ENCODE peak calls at places on chromosomes 16 and 17, in eight cellular contexts. Y is pancreas, W is adrenal gland, P is ascending aorta, R is IMR-90, F is fibroblast of villous mesenchyme, Q is left ventricle myocardium inferior, I is fibroblast of pulmonary artery. Z is an unnamed sample.
A peak's percentile ranks its signal among the peaks of the same experiment; 100 is the strongest.

GRCh38 chr17:75832164-75832651 is 12.0 kb downstream of the UNC13D start:
- DNase-seq in Y (no peak), Q (no peak), W (peak; percentile 84), F (peak; percentile 89), R (peak; percentile 85), I (peak; percentile 60), P (no peak), Z (peak; percentile 77)

GRCh38 chr16:79980650-79981521 is 380.3 kb upstream of the MAF start:
- DNase-seq in P (no peak), W (no peak), I (no peak), R (no peak), Y (no peak), F (no peak), Q (no peak), Z (no peak)

GRCh38 chr17:63039342-63039741 is 73.3 kb downstream of the TANC2 start:
- DNase-seq in R (peak; percentile 28), Q (no peak), P (no peak), Y (no peak), W (no peak), I (peak; percentile 8), F (peak; percentile 12), Z (no peak)

GRCh38 chr16:86585821-86586611 is 7.7 kb downstream of the FOXL1 start:
- DNase-seq in Y (no peak), W (peak; percentile 17), I (no peak), R (peak; percentile 93), Q (no peak), F (no peak), P (peak; percentile 91), Z (peak; percentile 87)

GRCh38 chr16:30867747-30868146 is 26.1 kb downstream of the BCL7C start:
- DNase-seq in Q (no peak), W (no peak), Y (no peak), I (peak; percentile 15), R (no peak), F (no peak), P (no peak), Z (peak; percentile 20)

GRCh38 chr17:81331527-81332043 is 36.5 kb upstream of the SLC38A10 start:
- DNase-seq in I (no peak), Q (no peak), F (no peak), R (no peak), W (peak; percentile 87), Y (no peak), P (no peak), Z (no peak)

GRCh38 chr16:12320298-12320706 is 343.8 kb downstream of the SNX29 start:
- DNase-seq in R (peak; percentile 93), W (no peak), Y (no peak), F (no peak), I (peak; percentile 18), P (no peak), Q (no peak), Z (peak; percentile 87)

GRCh38 chr16:56353054-56353921 is 72.1 kb downstream of the AMFR start:
- DNase-seq in I (no peak), W (peak; percentile 46), Y (no peak), R (no peak), F (no peak), Q (no peak), P (peak; percentile 41), Z (no peak)

GRCh38 chr16:74651841-74652240 is 14.8 kb downstream of the RFWD3 start:
- DNase-seq in F (no peak), I (no peak), W (peak; percentile 24), Q (no peak), P (no peak), R (no peak), Y (no peak), Z (no peak)

GRCh38 chr16:74654536-74654935 is 12.1 kb downstream of the RFWD3 start:
- DNase-seq in Q (no peak), W (no peak), Y (no peak), F (peak; percentile 42), I (no peak), P (no peak), R (no peak), Z (no peak)

GRCh38 chr16:74652249-74652648 is 14.4 kb downstream of the RFWD3 start:
- DNase-seq in Y (no peak), I (no peak), F (no peak), R (no peak), W (no peak), P (no peak), Q (no peak), Z (no peak)

DNA sequence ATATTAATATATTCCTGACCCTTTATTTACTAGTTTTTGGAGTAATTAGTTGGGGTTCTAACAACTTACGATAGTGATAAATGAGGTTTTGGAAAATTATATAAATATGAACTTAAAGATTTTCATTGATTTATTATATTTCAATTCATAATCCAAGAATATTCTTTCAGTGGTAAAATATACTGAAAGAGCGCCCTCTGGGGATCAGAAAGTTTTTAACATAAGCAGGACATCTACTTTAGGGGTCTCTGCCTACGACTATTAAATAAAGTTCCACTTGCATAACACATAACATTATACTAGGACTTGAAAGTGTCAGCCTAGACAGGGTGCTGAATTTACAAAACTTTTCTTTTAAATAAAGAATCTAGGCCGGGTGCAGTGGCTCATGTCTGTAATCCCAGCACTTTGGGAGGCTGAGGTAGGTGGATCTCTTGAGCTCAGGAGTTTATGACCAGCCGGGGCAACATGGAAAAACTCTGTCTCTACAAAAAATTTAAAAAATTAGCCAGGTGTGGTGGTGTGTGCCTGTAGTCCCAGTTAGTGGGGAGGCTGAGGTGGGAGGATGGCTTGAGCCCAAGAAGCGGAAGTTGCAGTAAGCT is 15.6 kb downstream of the RFWD3 start:
- DNase-seq in W (peak; percentile 21), F (peak; percentile 12), P (no peak), Q (no peak), I (peak; percentile 26), R (no peak), Y (no peak), Z (peak; percentile 28)
- TF ChIP-seq CTCF in W (peak; percentile 10), F (peak; percentile 51), P (peak; percentile 40), Q (peak; percentile 49), I (peak; percentile 53), R (peak; percentile 50), Y (peak; percentile 21), Z (peak; percentile 45)

DNA sequence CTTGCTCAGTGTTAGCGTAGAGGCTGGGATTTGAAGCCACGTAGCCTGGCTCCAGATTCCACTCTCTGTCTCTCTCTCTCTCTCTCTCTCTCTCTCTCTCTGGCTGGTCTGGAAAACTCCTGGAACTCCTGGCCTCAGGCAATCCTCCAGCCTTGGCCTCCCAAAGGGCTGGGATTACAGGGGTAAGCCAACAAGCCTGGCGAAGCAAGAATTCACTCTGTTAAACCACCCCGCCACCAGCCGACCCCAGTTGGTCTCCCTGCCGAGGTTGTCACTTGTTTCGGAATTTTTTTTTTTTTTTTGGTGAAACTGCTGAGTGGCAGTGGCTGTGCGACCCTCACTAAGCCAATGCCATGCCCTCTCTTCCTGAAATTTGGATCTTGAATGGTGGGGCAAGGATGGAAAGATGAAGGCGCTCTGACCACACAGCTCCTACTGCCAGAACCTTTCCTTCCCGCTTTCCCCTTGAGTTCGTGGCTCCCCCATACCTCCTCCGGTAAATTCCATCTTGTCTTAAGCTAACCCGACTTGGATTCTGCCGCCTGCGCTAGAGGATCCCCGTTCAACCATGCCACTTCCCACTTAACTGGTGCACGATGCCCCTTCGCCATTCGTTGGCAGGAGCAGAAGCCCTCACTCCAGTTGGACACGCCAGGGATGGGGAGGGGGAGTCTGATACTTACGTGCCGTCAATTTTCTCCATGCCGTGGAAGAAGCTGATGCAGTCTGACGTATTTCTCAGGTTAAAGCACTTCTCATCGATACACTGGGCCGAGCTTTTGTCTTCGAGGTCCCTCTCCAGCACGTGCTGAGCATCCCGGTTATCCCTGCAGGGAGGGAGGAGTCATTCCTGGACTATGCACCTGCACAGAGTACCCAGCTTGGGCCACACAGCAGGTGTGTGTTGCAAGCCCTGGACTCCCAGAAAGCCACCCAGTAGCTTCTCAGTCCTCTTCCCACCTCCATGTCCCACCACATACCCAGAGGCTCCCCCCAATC is 13.1 kb downstream of the TEKT5 start:
- DNase-seq in F (no peak), Y (no peak), Q (no peak), R (no peak), I (no peak), W (peak; percentile 35), P (no peak), Z (no peak)
- H3K4me3 ChIP-seq in F (no peak overlapping the region), Y (no peak overlapping the region), Q (no peak overlapping the region), R (no peak overlapping the region), I (no peak overlapping the region), W (no peak overlapping the region), P (no peak overlapping the region), Z (no peak overlapping the region)

GRCh38 chr17:61806941-61807340 is 56.4 kb downstream of the BRIP1 start:
- DNase-seq in R (peak; percentile 20), I (no peak), Q (no peak), Y (no peak), F (no peak), P (no peak), W (no peak), Z (peak; percentile 4)

GRCh38 chr17:61806081-61806828 is 57.1 kb downstream of the BRIP1 start:
- DNase-seq in R (no peak), Q (no peak), W (no peak), Y (no peak), I (no peak), F (no peak), P (no peak), Z (no peak)

GRCh38 chr17:61809816-61810392 is 53.4 kb downstream of the BRIP1 start:
- DNase-seq in R (peak; percentile 70), W (no peak), Q (no peak), I (peak; percentile 79), F (peak; percentile 77), Y (no peak), P (no peak), Z (peak; percentile 72)

GRCh38 chr17:61805399-61805798 is 57.9 kb downstream of the BRIP1 start:
- DNase-seq in W (no peak), I (peak; percentile 36), Q (no peak), P (no peak), R (peak; percentile 74), Y (no peak), F (peak; percentile 34), Z (peak; percentile 23)

DNA sequence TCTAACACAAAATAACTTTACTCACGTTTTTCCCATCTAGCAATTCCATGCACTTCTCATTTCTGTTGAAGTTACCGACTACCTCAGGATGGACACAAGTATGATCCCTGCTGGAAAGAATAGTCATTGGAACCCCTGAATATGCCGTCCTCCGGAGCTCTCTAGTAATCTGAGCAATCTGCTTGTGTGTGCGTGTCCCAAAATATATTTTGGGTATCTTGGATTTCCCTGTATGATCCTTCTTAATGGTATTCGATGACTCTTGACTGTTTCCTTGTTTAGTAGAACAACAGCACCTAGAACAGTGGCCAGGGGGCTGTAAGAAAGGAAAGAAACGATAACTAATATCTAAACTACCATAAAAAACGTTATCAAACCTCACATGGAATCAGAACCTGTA is 54.9 kb downstream of the BRIP1 start:
- DNase-seq in R (no peak), W (no peak), Q (no peak), P (no peak), F (no peak), I (no peak), Y (no peak), Z (no peak)
- TF ChIP-seq CTCF in R (no peak), W (no peak), Q (no peak), P (no peak), F (no peak), I (no peak), Y (no peak), Z (no peak)

DNA sequence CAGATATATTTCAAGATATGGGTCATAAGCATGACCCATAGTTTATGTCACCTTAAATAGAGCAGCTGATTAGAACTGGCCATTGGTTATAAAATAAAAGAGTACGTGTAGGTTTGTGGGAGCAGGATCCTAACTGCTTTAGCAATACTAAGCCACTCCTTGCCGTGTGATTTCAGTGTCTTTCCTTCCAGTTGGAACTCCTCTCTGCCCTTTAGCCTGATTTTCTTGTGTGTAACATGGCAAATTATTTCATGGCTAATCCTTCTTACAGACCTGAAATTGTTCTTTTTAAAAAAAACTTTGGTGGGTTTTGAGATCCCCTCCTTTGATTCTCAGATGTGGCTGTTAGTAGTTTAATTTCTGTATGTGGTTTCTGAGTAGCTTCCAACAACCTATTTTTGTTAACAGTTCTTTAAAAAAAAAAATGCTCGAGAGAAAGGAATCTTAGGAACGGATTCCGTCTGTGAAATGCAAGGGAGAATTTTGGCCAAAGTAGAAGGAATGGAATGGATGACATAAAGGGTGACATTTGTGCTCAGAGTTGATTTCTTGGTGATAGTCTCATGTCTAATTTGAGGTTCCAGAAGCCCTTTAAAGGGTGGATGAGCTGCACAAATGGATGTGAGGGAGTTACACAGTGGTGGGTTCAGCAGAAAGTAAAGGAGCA is 40.0 kb downstream of the DHRS7B start:
- DNase-seq in W (no peak), P (no peak), Q (no peak), F (peak; percentile 59), R (peak; percentile 11), Y (no peak), I (peak; percentile 39), Z (peak; percentile 73)
- H3K4me3 ChIP-seq in W (no peak overlapping the region), P (no peak overlapping the region), Q (peak overlapping the region; percentile 57), F (no peak overlapping the region), R (no peak overlapping the region), Y (no peak overlapping the region), I (no peak overlapping the region), Z (no peak overlapping the region)

Z was measured in cardiac fibroblast.